ENCODE peak calls at places on chromosomes 1 and 21, in five cellular contexts. D, S, T, P and Z are unnamed samples. For H3K4me1, the result is how much of the 10 kb centered on the place peaks cover.

GRCh38 chr1:150017206-150017750 is 6.8 kb upstream of the OTUD7B start:
- DNase-seq in D (peak), S (no peak), T (no peak), P (no peak), Z (no peak)

GRCh38 chr1:228345201-228345930 is 61.3 kb downstream of the TRIM11 start:
- DNase-seq in D (no peak), S (peak), T (no peak), P (no peak), Z (no peak)

GRCh38 chr1:183416850-183417690 is 1.1 kb downstream of the NMNAT2 start:
- DNase-seq in D (peak), S (peak), T (peak), P (peak), Z (peak)

GRCh38 chr1:187261637-187262036 is 432.9 kb downstream of the PLA2G4A start:
- DNase-seq in D (no peak), S (no peak), T (no peak), P (no peak), Z (no peak)

GRCh38 chr1:1196431-1197187 is 9.8 kb downstream of the TNFRSF18 start:
- DNase-seq in D (no peak), S (peak), T (no peak), P (no peak), Z (no peak)

GRCh38 chr21:43611598-43612369 is 47.5 kb downstream of the HSF2BP start:
- DNase-seq in D (peak), S (peak), T (peak), P (peak), Z (peak)

GRCh38 chr1:68361511-68361910 is 88.2 kb downstream of the RPE65 start:
- DNase-seq in D (no peak), S (no peak), T (no peak), P (no peak), Z (no peak)

GRCh38 chr1:213585959-213586608 is 401.7 kb upstream of the PROX1 start:
- DNase-seq in D (no peak), S (no peak), T (no peak), P (peak), Z (no peak)

GRCh38 chr21:36297938-36298572 is 21.9 kb upstream of the MORC3 start:
- DNase-seq in D (peak), S (no peak), T (no peak), P (no peak), Z (peak)

GRCh38 chr1:113246929-113247328 is 143.4 kb upstream of the MAGI3 start:
- DNase-seq in D (no peak), S (no peak), T (no peak), P (no peak), Z (no peak)

GRCh38 chr1:227428803-227429202 is 110.5 kb upstream of the CDC42BPA start:
- DNase-seq in D (peak), S (no peak), T (no peak), P (no peak), Z (no peak)

GRCh38 chr1:110176299-110176956 is 26.1 kb downstream of the SLC6A17 start:
- DNase-seq in D (peak), S (peak), T (no peak), P (peak), Z (peak)

GRCh38 chr1:173249349-173249748 is 42.2 kb upstream of the TNFSF4 start:
- DNase-seq in D (no peak), S (no peak), T (no peak), P (no peak), Z (no peak)

GRCh38 chr1:4086085-4086850 is 186.2 kb upstream of the C1orf174 start:
- DNase-seq in D (no peak), S (no peak), T (no peak), P (no peak), Z (no peak)

GRCh38 chr1:41464886-41465285 is 19.6 kb downstream of the EDN2 start:
- DNase-seq in D (no peak), S (no peak), T (no peak), P (no peak), Z (no peak)

GRCh38 chr1:85596947-85597346 is 16.4 kb downstream of the CCN1 start:
- DNase-seq in D (no peak), S (no peak), T (no peak), P (no peak), Z (no peak)

GRCh38 chr1:109793486-109794318 is 30.0 kb upstream of the EPS8L3 start:
- DNase-seq in D (peak), S (no peak), T (no peak), P (no peak), Z (peak)

GRCh38 chr1:170538687-170539086 is 6.7 kb downstream of the GORAB start:
- DNase-seq in D (no peak), S (no peak), T (no peak), P (no peak), Z (no peak)

GRCh38 chr21:26072891-26073615 is 97.5 kb downstream of the APP start:
- DNase-seq in D (no peak), S (no peak), T (no peak), P (no peak), Z (no peak)

GRCh38 chr1:15007842-15008241 is 145.7 kb upstream of the TMEM51 start:
- DNase-seq in D (no peak), S (peak), T (no peak), P (no peak), Z (no peak)

GRCh38 chr1:95974586-95974985 is 740.6 kb downstream of the RWDD3 start:
- DNase-seq in D (no peak), S (no peak), T (no peak), P (no peak), Z (no peak)

GRCh38 chr1:220918285-220918951 is 39.2 kb downstream of the HLX start:
- DNase-seq in D (no peak), S (no peak), T (no peak), P (no peak), Z (no peak)

GRCh38 chr1:226397011-226397926 is 10.6 kb downstream of the PARP1 start:
- DNase-seq in D (no peak), S (no peak), T (no peak), P (no peak), Z (peak)

GRCh38 chr1:201769072-201769471 is 59.9 kb upstream of the IPO9 start:
- DNase-seq in D (no peak), S (no peak), T (no peak), P (no peak), Z (no peak)

GRCh38 chr1:44294588-44295007 is 60.5 kb downstream of the ERI3 start:
- DNase-seq in D (peak), S (no peak), T (peak), P (peak), Z (peak)

GRCh38 chr1:245380790-245381535 is 226.2 kb downstream of the KIF26B start:
- DNase-seq in D (no peak), S (no peak), T (peak), P (no peak), Z (no peak)

GRCh38 chr1:211378844-211379243 is 52.2 kb downstream of the TRAF5 start:
- DNase-seq in D (no peak), S (no peak), T (no peak), P (no peak), Z (no peak)

GRCh38 chr1:156844102-156844501 is 14.8 kb downstream of the INSRR start:
- DNase-seq in D (no peak), S (no peak), T (no peak), P (no peak), Z (no peak)

GRCh38 chr1:22864886-22865285 is 107.8 kb downstream of the LACTBL1 start:
- DNase-seq in D (no peak), S (no peak), T (no peak), P (no peak), Z (no peak)

GRCh38 chr1:154326546-154327465 is 1.5 kb downstream of the ATP8B2 start:
- DNase-seq in D (no peak), S (peak), T (no peak), P (no peak), Z (peak)

GRCh38 chr1:2778220-2778592 is 23.3 kb downstream of the TTC34 start:
- DNase-seq in D (no peak), S (no peak), T (no peak), P (no peak), Z (no peak)

GRCh38 chr1:202281316-202282016 is 60.3 kb downstream of the UBE2T start:
- DNase-seq in D (no peak), S (no peak), T (no peak), P (no peak), Z (no peak)

GRCh38 chr1:61435226-61435625 is 289.7 kb downstream of the TM2D1 start:
- DNase-seq in D (no peak), S (no peak), T (no peak), P (no peak), Z (no peak)

GRCh38 chr1:247358920-247359319 is 27.3 kb upstream of the ZNF496 start:
- DNase-seq in D (no peak), S (no peak), T (no peak), P (no peak), Z (no peak)

GRCh38 chr1:175225805-175226129 is 33.2 kb upstream of the KIAA0040 start:
- DNase-seq in D (no peak), S (no peak), T (no peak), P (no peak), Z (no peak)

GRCh38 chr1:196027127-196027526 is 581.1 kb downstream of the KCNT2 start:
- DNase-seq in D (no peak), S (no peak), T (no peak), P (no peak), Z (no peak)

GRCh38 chr1:196030455-196030854 is 577.8 kb downstream of the KCNT2 start:
- DNase-seq in D (no peak), S (no peak), T (no peak), P (no peak), Z (no peak)

GRCh38 chr1:196034080-196034706 is 574.0 kb downstream of the KCNT2 start:
- DNase-seq in D (no peak), S (no peak), T (no peak), P (no peak), Z (no peak)

DNA sequence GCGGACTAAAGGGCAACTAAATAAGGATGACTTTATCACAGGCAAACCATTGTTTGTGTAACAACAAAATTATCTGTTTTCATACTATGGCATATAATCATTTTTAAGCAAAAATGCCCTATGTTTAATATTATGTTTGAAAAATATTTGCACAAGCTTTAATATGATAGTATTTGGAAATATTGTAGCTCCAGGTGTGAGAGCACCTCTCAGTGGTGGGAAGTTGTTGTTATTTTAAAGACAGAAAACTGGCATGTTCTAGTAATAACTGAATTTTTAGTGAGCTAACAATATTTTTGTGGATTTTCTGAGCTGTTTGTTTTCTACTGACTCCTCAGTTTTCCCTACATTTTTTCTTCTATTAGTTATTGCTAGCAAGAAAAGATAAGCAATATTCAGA is 578.8 kb downstream of the KCNT2 start:
- DNase-seq in D (no peak), S (no peak), T (no peak), P (no peak), Z (no peak)
- TF ChIP-seq CTCF in D (no peak), S (no peak), T (no peak), P (no peak), Z (no peak)

DNA sequence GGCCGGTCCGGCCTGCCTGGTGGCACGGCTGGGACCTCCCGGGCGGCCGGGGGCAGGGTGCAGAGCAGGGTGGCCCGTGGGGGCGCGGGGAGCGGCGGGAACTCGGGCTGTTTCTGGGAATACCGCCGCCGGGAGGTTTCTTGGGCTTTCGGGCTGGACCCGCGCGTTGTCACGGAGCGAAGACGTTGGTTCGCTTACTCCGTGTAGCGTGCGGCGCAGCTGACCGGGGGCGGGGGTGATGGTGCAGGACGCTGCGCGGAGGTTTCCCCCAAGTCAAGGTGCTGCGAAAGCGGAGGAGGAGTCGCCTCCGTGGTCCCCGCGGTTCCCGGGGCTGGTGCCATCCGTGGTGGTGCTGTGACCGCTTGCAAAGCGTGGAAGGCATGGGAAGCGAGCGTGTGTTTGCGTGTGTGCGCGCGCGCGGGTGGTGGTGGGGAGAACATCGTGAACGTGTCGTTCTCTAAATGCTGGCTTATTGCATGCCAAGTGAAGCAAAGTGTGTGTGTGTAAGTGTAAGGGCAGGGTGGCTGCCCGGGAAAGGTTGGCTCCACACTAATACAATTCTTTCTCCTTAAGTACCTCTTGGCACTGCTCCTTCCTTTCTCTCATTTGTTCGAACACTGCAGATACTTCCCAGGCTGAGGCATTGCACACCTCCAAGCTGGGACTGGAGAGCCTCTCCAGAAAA is 1.1 kb downstream of the RYR2 start:
- DNase-seq in D (no peak), S (peak), T (no peak), P (peak), Z (no peak)
- H3K4me3 ChIP-seq in D (peak), S (peak), T (peak), P (peak), Z (peak)

GRCh38 chr1:91877574-91878208 is 8.3 kb downstream of the TGFBR3 start:
- DNase-seq in D (no peak), S (no peak), T (no peak), P (no peak), Z (no peak)
- H3K4me1 ChIP-seq in D (under half), S (under half), T (under half), P (under half), Z (under half)

DNA sequence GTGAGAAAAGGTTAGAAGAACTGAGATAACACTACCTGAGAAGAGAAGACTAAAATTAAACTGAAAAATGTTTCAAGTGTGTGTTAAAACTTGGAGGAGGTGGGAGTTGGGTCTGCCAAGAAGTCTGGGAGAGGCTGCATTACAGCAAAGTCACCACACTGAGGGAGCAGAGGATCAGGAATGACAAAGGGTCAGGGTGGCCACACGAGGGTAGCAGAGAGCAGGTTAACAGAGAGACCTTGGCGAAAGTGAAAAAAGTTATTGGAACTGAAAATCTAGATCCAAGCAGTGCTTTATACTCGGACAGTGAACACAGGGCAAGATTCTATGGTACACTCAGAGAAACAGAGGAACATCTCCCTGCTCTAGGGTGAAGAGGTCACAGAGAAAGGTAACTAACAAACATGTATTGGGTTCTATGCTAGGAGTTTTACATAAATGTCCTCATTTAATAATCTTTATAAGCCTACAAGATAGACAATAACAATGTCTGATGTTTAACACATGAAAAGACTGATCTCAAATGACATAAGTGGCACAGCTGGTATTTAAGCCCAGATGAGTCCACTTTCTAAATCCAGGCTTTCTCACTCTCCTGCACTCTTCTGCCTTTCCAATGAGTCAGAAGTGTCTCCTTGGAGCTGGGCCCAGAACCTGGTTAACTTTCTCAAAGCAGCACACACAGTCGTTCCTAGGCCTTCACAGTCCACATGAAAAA is 10.3 kb upstream of the CADM3 start:
- DNase-seq in D (peak), S (peak), T (peak), P (peak), Z (peak)
- TF ChIP-seq CTCF in D (peak), S (peak), T (peak), P (peak), Z (peak)

DNA sequence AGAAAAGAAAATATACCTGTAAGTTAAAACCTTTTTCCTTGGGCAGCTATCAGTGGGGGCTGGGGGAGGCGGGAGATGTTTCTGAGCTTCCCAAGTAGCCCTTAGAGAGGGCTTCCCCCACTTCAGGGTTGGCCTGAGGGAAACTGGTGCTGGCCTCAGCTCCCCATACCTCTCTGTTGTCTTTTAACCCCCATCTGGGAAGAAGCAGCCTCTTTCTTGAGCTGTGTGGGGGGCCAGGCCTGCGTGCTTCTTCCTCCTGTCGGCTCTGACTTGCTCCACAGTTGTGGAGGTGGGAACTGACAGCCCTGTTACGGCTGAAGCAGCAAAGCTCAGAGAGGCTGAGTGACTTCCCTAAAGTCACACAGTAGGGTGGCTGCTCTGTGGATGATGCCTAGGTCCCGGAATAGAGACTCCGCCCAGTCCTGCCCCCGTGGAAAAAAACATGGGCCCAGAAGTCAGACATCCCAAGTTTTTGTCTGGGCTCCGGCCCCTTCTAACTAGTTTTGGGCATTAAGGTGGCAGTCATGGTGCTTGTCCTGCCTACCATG is 55.2 kb downstream of the ATP5PO start:
- DNase-seq in D (no peak), S (no peak), T (no peak), P (no peak), Z (no peak)
- H3K4me3 ChIP-seq in D (no peak), S (no peak), T (no peak), P (no peak), Z (no peak)

DNA sequence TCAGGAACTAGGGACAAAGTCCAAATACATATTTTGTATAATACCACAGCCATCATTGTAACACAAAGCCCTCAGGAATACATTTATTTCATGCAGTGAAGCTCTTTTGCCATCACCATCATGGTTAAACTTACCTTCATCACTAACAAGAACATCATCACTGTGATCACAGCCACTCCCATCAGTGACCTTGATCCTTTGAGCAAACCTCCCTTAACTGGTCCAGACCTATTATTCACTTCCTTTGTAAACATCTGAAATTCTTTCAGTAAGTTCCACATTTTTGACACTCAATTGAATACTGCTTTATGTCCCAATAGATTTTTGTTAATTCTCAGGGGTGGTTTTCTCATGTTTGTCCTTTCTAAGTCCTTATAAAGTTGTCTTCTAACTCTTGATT is 16.2 kb upstream of the KPRP start:
- DNase-seq in D (no peak), S (no peak), T (no peak), P (no peak), Z (no peak)
- H3K4me1 ChIP-seq in D (under half), S (under half), T (under half), P (under half), Z (under half)